ENCODE peak calls at places on chromosomes 1 and 21, in seven cellular contexts. One of them, this sample, is unnamed.

GRCh38 chr1:228090613-228091081 is 8.1 kb downstream of the ARF1 start:
- DNase-seq in neuronal stem cell: no peak
- DNase-seq in H9: no peak
- DNase-seq in mesenchymal stem cell: peak; percentile 53
- DNase-seq in trophoblast cell: no peak
- DNase-seq in IMR-90: peak; percentile 55
- DNase-seq in H1: no peak
- DNase-seq in this sample: no peak

GRCh38 chr1:12435639-12436344 is 182.2 kb downstream of the DHRS3 start:
- DNase-seq in mesenchymal stem cell: no peak
- DNase-seq in H9: no peak
- DNase-seq in H1: no peak
- DNase-seq in IMR-90: peak; percentile 43
- DNase-seq in trophoblast cell: no peak
- DNase-seq in neuronal stem cell: no peak
- DNase-seq in this sample: no peak

GRCh38 chr1:175218132-175218531 is 25.6 kb upstream of the KIAA0040 start:
- DNase-seq in neuronal stem cell: no peak
- DNase-seq in H1: no peak
- DNase-seq in mesenchymal stem cell: no peak
- DNase-seq in trophoblast cell: no peak
- DNase-seq in H9: no peak
- DNase-seq in IMR-90: no peak
- DNase-seq in this sample: no peak

GRCh38 chr1:91613594-91613993 is 112.9 kb downstream of the CDC7 start:
- DNase-seq in trophoblast cell: no peak
- DNase-seq in neuronal stem cell: no peak
- DNase-seq in H1: no peak
- DNase-seq in H9: no peak
- DNase-seq in mesenchymal stem cell: no peak
- DNase-seq in IMR-90: peak; percentile 21
- DNase-seq in this sample: peak; percentile 71

GRCh38 chr1:32111789-32112188 is 3.9 kb downstream of the KPNA6 start:
- DNase-seq in trophoblast cell: no peak
- DNase-seq in H1: no peak
- DNase-seq in neuronal stem cell: no peak
- DNase-seq in mesenchymal stem cell: no peak
- DNase-seq in H9: no peak
- DNase-seq in IMR-90: peak; percentile 38
- DNase-seq in this sample: peak; percentile 23

GRCh38 chr1:175822575-175822974 is 79.2 kb upstream of the TNR start:
- DNase-seq in neuronal stem cell: no peak
- DNase-seq in mesenchymal stem cell: peak; percentile 73
- DNase-seq in H9: no peak
- DNase-seq in IMR-90: peak; percentile 46
- DNase-seq in H1: no peak
- DNase-seq in trophoblast cell: peak; percentile 73
- DNase-seq in this sample: no peak

GRCh38 chr1:244757091-244757939 is 78.1 kb upstream of the COX20 start:
- DNase-seq in trophoblast cell: no peak
- DNase-seq in neuronal stem cell: no peak
- DNase-seq in mesenchymal stem cell: no peak
- DNase-seq in H1: no peak
- DNase-seq in H9: no peak
- DNase-seq in IMR-90: peak; percentile 34
- DNase-seq in this sample: no peak

GRCh38 chr1:55067022-55067781 is 27.9 kb downstream of the PCSK9 start:
- DNase-seq in mesenchymal stem cell: no peak
- DNase-seq in neuronal stem cell: no peak
- DNase-seq in trophoblast cell: no peak
- DNase-seq in H9: peak; percentile 32
- DNase-seq in IMR-90: no peak
- DNase-seq in H1: no peak
- DNase-seq in this sample: no peak

GRCh38 chr1:53258216-53258615 is 19.9 kb upstream of the MAGOH start:
- DNase-seq in H1: no peak
- DNase-seq in neuronal stem cell: no peak
- DNase-seq in mesenchymal stem cell: no peak
- DNase-seq in IMR-90: no peak
- DNase-seq in H9: no peak
- DNase-seq in trophoblast cell: peak; percentile 60
- DNase-seq in this sample: no peak

GRCh38 chr1:105437847-105438246 is 1618.6 kb upstream of the PRMT6 start:
- DNase-seq in neuronal stem cell: no peak
- DNase-seq in mesenchymal stem cell: no peak
- DNase-seq in trophoblast cell: no peak
- DNase-seq in H1: no peak
- DNase-seq in IMR-90: no peak
- DNase-seq in H9: no peak
- DNase-seq in this sample: no peak

GRCh38 chr21:44354775-44355771 is 1.7 kb downstream of the TRPM2 start:
- DNase-seq in trophoblast cell: no peak
- DNase-seq in neuronal stem cell: no peak
- DNase-seq in H1: no peak
- DNase-seq in H9: no peak
- DNase-seq in IMR-90: no peak
- DNase-seq in mesenchymal stem cell: no peak
- DNase-seq in this sample: no peak

GRCh38 chr1:182564605-182565004 is 24.5 kb downstream of the RNASEL start:
- DNase-seq in H9: no peak
- DNase-seq in mesenchymal stem cell: no peak
- DNase-seq in H1: no peak
- DNase-seq in neuronal stem cell: no peak
- DNase-seq in IMR-90: no peak
- DNase-seq in trophoblast cell: no peak
- DNase-seq in this sample: no peak

GRCh38 chr21:17468698-17469097 is 44.1 kb upstream of the CXADR start:
- DNase-seq in neuronal stem cell: no peak
- DNase-seq in trophoblast cell: no peak
- DNase-seq in mesenchymal stem cell: no peak
- DNase-seq in H1: peak; percentile 13
- DNase-seq in IMR-90: no peak
- DNase-seq in H9: no peak
- DNase-seq in this sample: no peak

GRCh38 chr1:17075470-17076255 is 21.8 kb upstream of the SDHB start:
- DNase-seq in mesenchymal stem cell: peak; percentile 21
- DNase-seq in H1: peak; percentile 80
- DNase-seq in IMR-90: no peak
- DNase-seq in neuronal stem cell: no peak
- DNase-seq in H9: peak; percentile 87
- DNase-seq in trophoblast cell: peak; percentile 38
- DNase-seq in this sample: peak; percentile 83

GRCh38 chr1:66532798-66533783 is 862 bp upstream of the SGIP1 start:
- DNase-seq in H1: peak; percentile 62
- DNase-seq in trophoblast cell: no peak
- DNase-seq in mesenchymal stem cell: peak; percentile 93
- DNase-seq in IMR-90: peak; percentile 98
- DNase-seq in neuronal stem cell: peak; percentile 38
- DNase-seq in H9: peak; percentile 39
- DNase-seq in this sample: peak; percentile 47

GRCh38 chr1:48680411-48681035 is 96.2 kb downstream of the BEND5 start:
- DNase-seq in H9: peak; percentile 61
- DNase-seq in mesenchymal stem cell: no peak
- DNase-seq in IMR-90: no peak
- DNase-seq in H1: no peak
- DNase-seq in neuronal stem cell: no peak
- DNase-seq in trophoblast cell: no peak
- DNase-seq in this sample: peak; percentile 57

DNA sequence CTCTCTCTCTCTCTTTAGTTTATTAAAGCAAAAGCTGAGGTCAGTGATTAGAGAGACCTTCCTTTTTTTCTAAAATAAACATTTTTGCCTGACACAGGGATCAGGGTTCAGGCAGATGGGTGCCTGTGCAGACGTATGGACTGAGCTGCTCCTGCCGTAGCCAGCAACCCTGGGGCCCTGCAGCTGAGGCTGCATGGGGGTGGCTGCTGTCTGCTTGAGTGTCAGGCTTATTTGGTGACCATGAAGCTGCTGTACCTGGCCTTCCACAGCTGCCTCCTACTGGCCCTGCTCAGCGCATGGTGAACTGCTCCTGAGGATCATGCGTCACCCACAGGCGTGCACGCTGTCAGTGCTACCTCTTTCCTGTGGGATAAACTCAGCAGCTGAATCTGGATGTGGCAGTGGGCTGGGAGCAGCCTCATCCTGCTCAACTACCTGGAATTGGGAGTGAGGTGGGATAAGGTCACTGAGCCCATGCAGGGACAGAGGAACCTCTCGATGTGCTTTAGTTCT is 35.1 kb downstream of the GNG4 start:
- DNase-seq in mesenchymal stem cell: no peak
- DNase-seq in trophoblast cell: no peak
- DNase-seq in IMR-90: no peak
- DNase-seq in H1: no peak
- DNase-seq in H9: no peak
- DNase-seq in neuronal stem cell: no peak
- DNase-seq in this sample: no peak
- H2AK5ac ChIP-seq in mesenchymal stem cell: no peak overlapping the region
- H2AK5ac ChIP-seq in trophoblast cell: no peak overlapping the region
- H2AK5ac ChIP-seq in IMR-90: no peak overlapping the region
- H2AK5ac ChIP-seq in H1: no peak overlapping the region
- H2AK5ac ChIP-seq in H9: no peak overlapping the region
- H2AK5ac ChIP-seq in neuronal stem cell: no peak overlapping the region
- H2AK5ac ChIP-seq in this sample: no peak overlapping the region

GRCh38 chr1:192751260-192751659 is 57.6 kb upstream of the RGS2 start:
- DNase-seq in trophoblast cell: no peak
- DNase-seq in H1: no peak
- DNase-seq in neuronal stem cell: no peak
- DNase-seq in mesenchymal stem cell: no peak
- DNase-seq in IMR-90: no peak
- DNase-seq in H9: no peak
- DNase-seq in this sample: no peak

GRCh38 chr1:192747305-192747704 is 61.5 kb upstream of the RGS2 start:
- DNase-seq in neuronal stem cell: no peak
- DNase-seq in mesenchymal stem cell: peak; percentile 59
- DNase-seq in H9: no peak
- DNase-seq in H1: no peak
- DNase-seq in trophoblast cell: no peak
- DNase-seq in IMR-90: peak; percentile 74
- DNase-seq in this sample: no peak

GRCh38 chr1:192747942-192748341 is 60.9 kb upstream of the RGS2 start:
- DNase-seq in mesenchymal stem cell: peak; percentile 57
- DNase-seq in H9: no peak
- DNase-seq in H1: no peak
- DNase-seq in trophoblast cell: no peak
- DNase-seq in neuronal stem cell: no peak
- DNase-seq in IMR-90: peak; percentile 8
- DNase-seq in this sample: no peak

GRCh38 chr1:192749349-192749748 is 59.5 kb upstream of the RGS2 start:
- DNase-seq in neuronal stem cell: no peak
- DNase-seq in H1: no peak
- DNase-seq in IMR-90: no peak
- DNase-seq in H9: no peak
- DNase-seq in mesenchymal stem cell: no peak
- DNase-seq in trophoblast cell: no peak
- DNase-seq in this sample: no peak
- H3K23ac ChIP-seq in neuronal stem cell: no peak overlapping the region
- H3K23ac ChIP-seq in H1: no peak overlapping the region
- H3K23ac ChIP-seq in IMR-90: no peak overlapping the region
- H3K23ac ChIP-seq in H9: no peak overlapping the region
- H3K23ac ChIP-seq in mesenchymal stem cell: no peak overlapping the region
- H3K23ac ChIP-seq in trophoblast cell: no peak overlapping the region
- H3K23ac ChIP-seq in this sample: no peak overlapping the region

GRCh38 chr1:236576004-236576403 is 28.3 kb downstream of the HEATR1 start:
- DNase-seq in IMR-90: peak; percentile 65
- DNase-seq in trophoblast cell: no peak
- DNase-seq in H1: no peak
- DNase-seq in H9: no peak
- DNase-seq in neuronal stem cell: no peak
- DNase-seq in mesenchymal stem cell: peak; percentile 49
- DNase-seq in this sample: no peak

DNA sequence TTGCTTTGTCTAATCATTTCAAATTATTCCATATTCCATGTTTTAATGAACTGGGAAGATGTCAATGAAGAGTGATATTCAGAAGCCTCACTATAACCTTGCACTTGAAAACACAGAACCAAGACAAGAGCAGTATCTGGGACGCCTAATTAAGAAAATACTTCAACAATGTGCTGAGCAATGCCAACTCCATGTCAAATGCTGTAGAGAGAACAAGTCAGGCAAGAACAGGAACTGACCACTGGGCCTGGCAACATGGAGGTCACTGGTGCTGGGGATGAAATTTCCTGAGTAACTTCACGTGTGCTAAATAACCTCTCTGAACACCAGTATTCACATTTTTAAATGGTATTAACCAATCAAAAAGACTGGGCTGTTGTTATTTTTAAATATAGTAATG is 22.8 kb downstream of the HEATR1 start:
- DNase-seq in H1: no peak
- DNase-seq in IMR-90: no peak
- DNase-seq in neuronal stem cell: no peak
- DNase-seq in H9: no peak
- DNase-seq in mesenchymal stem cell: no peak
- DNase-seq in trophoblast cell: no peak
- DNase-seq in this sample: no peak
- H2AK5ac ChIP-seq in H1: no peak overlapping the region
- H2AK5ac ChIP-seq in IMR-90: no peak overlapping the region
- H2AK5ac ChIP-seq in neuronal stem cell: no peak overlapping the region
- H2AK5ac ChIP-seq in H9: no peak overlapping the region
- H2AK5ac ChIP-seq in mesenchymal stem cell: no peak overlapping the region
- H2AK5ac ChIP-seq in trophoblast cell: no peak overlapping the region
- H2AK5ac ChIP-seq in this sample: no peak overlapping the region

GRCh38 chr1:171872430-171872829 is 31.1 kb downstream of the DNM3 start:
- DNase-seq in H9: no peak
- DNase-seq in trophoblast cell: no peak
- DNase-seq in H1: no peak
- DNase-seq in IMR-90: no peak
- DNase-seq in mesenchymal stem cell: no peak
- DNase-seq in neuronal stem cell: no peak
- DNase-seq in this sample: peak; percentile 46

GRCh38 chr1:171881466-171881865 is 40.2 kb downstream of the DNM3 start:
- DNase-seq in H9: no peak
- DNase-seq in neuronal stem cell: no peak
- DNase-seq in mesenchymal stem cell: no peak
- DNase-seq in H1: no peak
- DNase-seq in trophoblast cell: no peak
- DNase-seq in IMR-90: no peak
- DNase-seq in this sample: no peak

GRCh38 chr1:171879556-171879955 is 38.3 kb downstream of the DNM3 start:
- DNase-seq in neuronal stem cell: no peak
- DNase-seq in H9: no peak
- DNase-seq in mesenchymal stem cell: no peak
- DNase-seq in trophoblast cell: no peak
- DNase-seq in H1: no peak
- DNase-seq in IMR-90: no peak
- DNase-seq in this sample: no peak

GRCh38 chr1:171873664-171874063 is 32.4 kb downstream of the DNM3 start:
- DNase-seq in H9: no peak
- DNase-seq in IMR-90: no peak
- DNase-seq in mesenchymal stem cell: no peak
- DNase-seq in H1: no peak
- DNase-seq in neuronal stem cell: no peak
- DNase-seq in trophoblast cell: no peak
- DNase-seq in this sample: no peak

DNA sequence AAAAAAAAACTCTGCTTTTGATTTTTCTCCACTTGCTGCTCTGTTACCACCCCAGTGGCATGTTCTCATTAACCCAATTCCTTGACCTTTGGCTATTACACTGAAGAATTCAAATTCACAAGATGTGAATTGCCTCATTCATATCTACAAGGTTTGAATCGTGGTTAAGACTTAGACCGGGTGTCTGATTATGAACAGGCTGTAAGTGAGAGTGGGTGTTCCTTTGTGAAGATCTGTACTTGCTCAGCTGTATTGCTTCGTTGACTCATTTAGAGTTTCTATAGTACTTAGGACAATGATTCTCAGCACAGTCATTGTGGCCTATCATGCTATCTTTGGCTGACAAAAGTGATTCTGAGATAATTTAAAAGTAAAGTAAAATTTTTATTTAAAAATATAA is 36.4 kb downstream of the DNM3 start:
- DNase-seq in mesenchymal stem cell: no peak
- DNase-seq in neuronal stem cell: no peak
- DNase-seq in H9: no peak
- DNase-seq in H1: no peak
- DNase-seq in trophoblast cell: no peak
- DNase-seq in IMR-90: no peak
- DNase-seq in this sample: no peak
- H3K23ac ChIP-seq in mesenchymal stem cell: no peak overlapping the region
- H3K23ac ChIP-seq in neuronal stem cell: no peak overlapping the region
- H3K23ac ChIP-seq in H9: no peak overlapping the region
- H3K23ac ChIP-seq in H1: no peak overlapping the region
- H3K23ac ChIP-seq in trophoblast cell: no peak overlapping the region
- H3K23ac ChIP-seq in IMR-90: no peak overlapping the region
- H3K23ac ChIP-seq in this sample: no peak overlapping the region